ENCODE peak calls at places on chromosome 19, in eight cellular contexts. J is right lobe of liver, T is tibial nerve, E is breast epithelium, S is transverse colon, C is esophagus muscularis mucosa, R is A549, L is suprapubic skin. A is an unnamed sample.

GRCh38 chr19:4173479-4174211 is 8.7 kb downstream of the SIRT6 start:
- DNase-seq in J (no peak), T (no peak), C (no peak), L (no peak), R (no peak), E (no peak), S (no peak), A (no peak)

GRCh38 chr19:30065680-30066606 is 123.9 kb downstream of the URI1 start:
- DNase-seq in E (no peak), T (no peak), J (peak; percentile 23), C (no peak), S (peak; percentile 0), L (no peak), R (no peak), A (no peak)

GRCh38 chr19:14511245-14511625 is 7.0 kb downstream of the DNAJB1 start:
- DNase-seq in T (no peak), J (no peak), E (no peak), C (no peak), R (no peak), S (no peak), L (no peak), A (no peak)

GRCh38 chr19:14400913-14401312 is 18.2 kb downstream of the DDX39A start:
- DNase-seq in R (no peak), L (no peak), E (no peak), C (no peak), T (no peak), S (no peak), J (no peak), A (no peak)

GRCh38 chr19:42111384-42111783 is 20.9 kb downstream of the POU2F2 start:
- DNase-seq in S (no peak), C (no peak), R (no peak), L (no peak), T (no peak), E (no peak), J (no peak), A (no peak)

GRCh38 chr19:29299416-29300380 is 86.7 kb upstream of the UQCRFS1 start:
- DNase-seq in J (peak; percentile 35), C (no peak), L (no peak), T (no peak), E (no peak), R (no peak), S (no peak), A (no peak)

GRCh38 chr19:42546831-42547500 is 18.7 kb upstream of the CEACAM1 start:
- DNase-seq in J (peak; percentile 27), R (no peak), E (no peak), C (no peak), L (no peak), T (no peak), S (no peak), A (no peak)

GRCh38 chr19:10332158-10332964 is 968 bp downstream of the RAVER1 start:
- DNase-seq in S (peak; percentile 71), T (no peak), R (no peak), C (no peak), J (no peak), E (no peak), L (no peak), A (no peak)

GRCh38 chr19:34308381-34309367 is 54.3 kb downstream of the GARRE1 start:
- DNase-seq in T (no peak), J (no peak), E (no peak), R (no peak), L (no peak), S (no peak), C (no peak), A (no peak)

GRCh38 chr19:58409010-58409790 is 751 bp downstream of the ZNF584 start:
- DNase-seq in E (no peak), T (no peak), C (no peak), L (no peak), J (peak; percentile 48), R (no peak), S (no peak), A (peak; percentile 34)

GRCh38 chr19:38441660-38442348 is 8.3 kb downstream of the RYR1 start:
- DNase-seq in T (no peak), E (no peak), R (no peak), S (no peak), J (no peak), L (no peak), C (no peak), A (no peak)

GRCh38 chr19:33232656-33233055 is 7.0 kb upstream of the SLC7A10 start:
- DNase-seq in J (no peak), C (no peak), T (no peak), E (no peak), S (no peak), L (no peak), R (no peak), A (no peak)

DNA sequence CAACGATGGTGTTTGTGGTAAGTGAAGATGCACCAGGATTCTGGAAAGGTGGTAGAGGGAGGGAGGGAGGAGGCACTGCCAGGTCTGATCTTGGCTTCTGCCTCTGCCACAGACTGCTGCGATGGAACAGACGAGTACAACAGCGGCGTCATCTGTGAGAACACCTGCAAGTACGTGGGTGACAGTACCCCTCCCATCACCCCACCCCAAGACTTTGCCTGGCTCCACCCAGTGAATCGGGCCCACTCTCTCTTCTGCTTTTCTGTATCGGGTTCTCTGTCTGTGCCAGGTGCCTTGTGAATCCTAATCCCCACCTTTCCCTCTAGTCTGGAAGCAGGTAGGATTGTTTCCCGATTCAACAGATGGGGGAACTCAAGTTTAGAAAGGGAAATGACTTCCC is 2.5 kb downstream of the PRKCSH start:
- DNase-seq in S (peak; percentile 43), L (no peak), C (no peak), T (no peak), E (no peak), R (no peak), J (no peak), A (no peak)
- TF ChIP-seq POLR2A in S (no peak), L (no peak), C (no peak), T (no peak), E (no peak), R (no peak), J (no peak), A (no peak)

GRCh38 chr19:23393121-23393520 is 2.1 kb downstream of the ZNF91 start:
- DNase-seq in T (no peak), S (no peak), E (peak; percentile 37), J (no peak), C (no peak), L (no peak), R (no peak), A (no peak)
- H3K4me1 ChIP-seq in T (peaks cover 16% of the 10 kb centered on the region), S (peaks cover 20% of the 10 kb centered on the region), E (no peaks in the 10 kb centered on the region), J (peaks cover 28% of the 10 kb centered on the region), C (peaks cover 66% of the 10 kb centered on the region), L (peaks cover 33% of the 10 kb centered on the region), R (no peaks in the 10 kb centered on the region), A (no peaks in the 10 kb centered on the region)

DNA sequence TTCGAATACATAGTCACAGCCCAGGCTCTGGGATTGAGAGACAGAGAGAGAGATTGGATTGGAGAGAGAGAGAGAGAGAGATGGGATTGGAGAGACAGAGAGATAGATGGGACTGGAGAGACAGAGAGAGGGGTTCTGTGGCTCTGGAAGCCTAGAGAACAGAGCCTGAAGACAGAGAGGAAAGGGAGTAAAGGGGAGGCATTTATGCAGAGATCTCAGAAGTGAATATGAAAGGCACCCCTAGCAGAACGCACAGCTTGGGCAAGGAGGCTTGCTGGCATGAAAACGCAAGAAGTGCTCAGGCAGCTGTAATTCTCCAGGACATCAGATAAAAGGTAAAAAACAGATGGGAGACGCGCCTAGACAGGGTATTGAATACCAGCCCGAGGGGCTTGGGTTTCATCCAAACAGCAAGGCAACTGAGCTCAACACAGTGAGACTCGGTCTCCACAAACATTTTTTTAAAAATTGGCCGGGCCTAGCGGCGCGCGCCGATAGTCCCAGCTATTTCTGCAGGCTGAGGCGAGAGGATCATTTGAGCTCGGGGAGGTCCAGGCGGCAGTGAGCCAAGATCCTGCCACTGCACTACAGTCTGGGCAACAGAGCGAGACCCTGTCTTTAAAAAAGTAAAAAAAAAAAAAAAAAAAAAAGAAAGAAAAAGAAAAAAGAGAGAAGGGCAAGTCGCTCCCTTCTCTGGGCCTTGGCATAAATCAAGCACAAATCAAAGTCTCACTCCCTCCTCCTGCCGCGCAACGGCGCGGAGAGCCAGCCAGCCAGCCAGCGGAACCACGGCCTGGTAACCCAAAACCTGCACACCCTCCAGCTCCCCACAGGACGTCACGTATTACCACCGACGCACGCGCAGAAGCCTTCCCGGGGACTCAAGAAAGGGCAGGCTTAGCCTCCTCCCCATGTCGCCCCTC is 769 bp upstream of the PPP2R1A start:
- DNase-seq in L (peak; percentile 90), E (peak; percentile 87), R (no peak), J (no peak), C (peak; percentile 93), T (no peak), S (no peak), A (no peak)
- TF ChIP-seq POLR2A in L (no peak), E (peak; percentile 60), R (peak; percentile 91), J (no peak), C (peak; percentile 48), T (peak; percentile 69), S (no peak), A (peak; percentile 82)

GRCh38 chr19:40252395-40252794 is 25.9 kb upstream of the CCNP start:
- DNase-seq in C (no peak), J (no peak), S (no peak), R (no peak), L (no peak), E (no peak), T (no peak), A (no peak)
- H3K4me1 ChIP-seq in C (peaks cover 3% of the 10 kb centered on the region), J (peaks cover 55% of the 10 kb centered on the region), S (no peaks in the 10 kb centered on the region), R (peaks cover 4% of the 10 kb centered on the region), L (peaks cover 12% of the 10 kb centered on the region), E (no peaks in the 10 kb centered on the region), T (no peaks in the 10 kb centered on the region), A (no peaks in the 10 kb centered on the region)

DNA sequence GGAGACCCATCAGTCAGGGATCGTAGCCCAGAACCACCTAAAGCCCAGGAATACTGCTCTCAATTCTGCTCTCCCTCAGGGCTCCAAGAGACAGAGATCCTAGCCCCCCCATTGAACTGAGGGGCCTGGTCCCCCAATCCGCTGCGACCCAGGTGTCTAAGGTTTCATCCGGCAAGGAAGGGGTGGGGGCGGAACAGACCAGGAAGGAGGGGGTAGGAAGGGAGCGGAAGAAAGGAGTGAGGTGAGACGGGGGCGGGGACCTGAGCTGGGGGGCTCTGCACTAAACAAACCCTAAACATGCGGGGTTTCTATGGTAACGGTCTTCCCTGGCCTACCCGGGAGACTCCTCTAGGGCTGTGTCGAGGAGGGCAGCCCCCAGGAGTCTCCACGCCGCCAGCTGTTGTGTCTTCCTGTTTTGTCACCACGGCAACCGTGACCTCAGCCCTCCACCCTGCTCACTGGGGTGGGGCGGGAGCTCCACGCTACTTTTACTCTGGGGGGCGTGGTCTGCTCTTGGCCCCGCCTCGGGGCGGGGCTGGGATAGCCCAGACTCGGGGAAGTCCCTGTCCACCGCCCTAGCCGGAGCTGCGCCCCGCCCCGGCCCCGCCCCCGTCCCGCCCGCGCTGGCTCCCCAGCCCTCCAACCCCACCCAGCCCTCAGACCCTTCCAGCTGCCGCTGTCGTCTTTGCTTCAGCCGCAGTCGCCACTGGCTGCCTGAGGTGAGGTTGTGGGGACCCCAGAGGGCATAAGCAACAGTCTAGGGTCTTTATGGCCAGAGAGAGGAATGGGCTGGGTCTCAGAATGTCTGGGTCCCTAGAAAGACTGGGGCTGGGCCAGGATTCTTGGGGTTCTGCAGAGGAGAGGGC is at the start of gene MYADM:
- DNase-seq in J (peak; percentile 92), E (peak; percentile 99), T (peak; percentile 100), R (peak; percentile 99), S (peak; percentile 100), L (peak; percentile 100), C (peak; percentile 100), A (peak; percentile 99)
- TF ChIP-seq POLR2A in J (peak; percentile 61), E (peak; percentile 67), T (peak; percentile 63), R (peak; percentile 66), S (peak; percentile 91), L (no peak), C (peak; percentile 66), A (peak; percentile 54)

DNA sequence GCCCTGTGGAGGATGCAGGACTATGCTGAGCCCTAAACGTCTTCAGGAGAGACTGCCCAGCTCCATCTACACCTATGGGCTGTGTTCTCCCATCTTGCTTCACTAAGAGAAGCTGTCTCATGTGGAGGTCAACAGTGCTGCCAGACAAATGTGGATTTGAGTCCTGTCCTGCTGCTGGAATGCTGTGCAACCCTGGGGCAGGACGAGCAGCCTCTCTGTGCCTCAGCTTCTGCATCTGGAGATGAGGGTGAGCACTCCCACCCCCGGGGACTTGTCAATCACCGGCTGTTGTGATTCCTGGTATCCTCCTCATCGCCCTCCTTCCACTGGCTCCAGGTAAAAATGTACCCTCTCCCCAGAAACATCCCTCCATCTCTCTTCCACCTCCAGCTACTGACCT is 16.3 kb downstream of the EPS15L1 start:
- DNase-seq in S (no peak), R (no peak), L (no peak), T (no peak), E (no peak), C (no peak), J (no peak), A (no peak)
- H3K4me1 ChIP-seq in S (peaks cover 20% of the 10 kb centered on the region), R (peaks cover 16% of the 10 kb centered on the region), L (peaks cover 47% of the 10 kb centered on the region), T (peaks cover 27% of the 10 kb centered on the region), E (peaks cover 9% of the 10 kb centered on the region), C (peaks cover 64% of the 10 kb centered on the region), J (peaks cover 29% of the 10 kb centered on the region), A (peaks cover 19% of the 10 kb centered on the region)

A was measured in endothelial cell of umbilical vein.